ENCODE peak calls at places on chromosome 4, in five cellular contexts. One of them, this sample, is unnamed. For H3K27me3, the result is how much of the 10 kb centered on the place peaks cover.

GRCh38 chr4:6306299-6306698 is 36.6 kb downstream of the WFS1 start:
- DNase-seq in stomach: no peak
- DNase-seq in heart right ventricle: no peak
- DNase-seq in psoas muscle: no peak
- DNase-seq in heart left ventricle: no peak
- DNase-seq in this sample: no peak

GRCh38 chr4:81180916-81181315 is 34.1 kb downstream of the PRKG2 start:
- DNase-seq in stomach: no peak
- DNase-seq in heart right ventricle: no peak
- DNase-seq in psoas muscle: no peak
- DNase-seq in heart left ventricle: no peak
- DNase-seq in this sample: peak

GRCh38 chr4:88382621-88383020 is 4.0 kb downstream of the HERC6 start:
- DNase-seq in stomach: no peak
- DNase-seq in heart right ventricle: no peak
- DNase-seq in psoas muscle: no peak
- DNase-seq in heart left ventricle: no peak
- DNase-seq in this sample: peak

GRCh38 chr4:535924-536281 is 36.9 kb downstream of the PIGG start:
- DNase-seq in stomach: no peak
- DNase-seq in heart right ventricle: no peak
- DNase-seq in psoas muscle: no peak
- DNase-seq in heart left ventricle: no peak
- DNase-seq in this sample: no peak

GRCh38 chr4:86856896-86857295 is 7.7 kb upstream of the SLC10A6 start:
- DNase-seq in stomach: no peak
- DNase-seq in heart right ventricle: no peak
- DNase-seq in psoas muscle: no peak
- DNase-seq in heart left ventricle: no peak
- DNase-seq in this sample: no peak

GRCh38 chr4:147994076-147994475 is 262.2 kb downstream of the ARHGAP10 start:
- DNase-seq in stomach: no peak
- DNase-seq in heart right ventricle: no peak
- DNase-seq in psoas muscle: no peak
- DNase-seq in heart left ventricle: no peak
- DNase-seq in this sample: peak

GRCh38 chr4:87882321-87882720 is 49.6 kb downstream of the MEPE start:
- DNase-seq in stomach: no peak
- DNase-seq in heart right ventricle: no peak
- DNase-seq in psoas muscle: no peak
- DNase-seq in heart left ventricle: no peak
- DNase-seq in this sample: no peak

GRCh38 chr4:5979981-5980380 is 38.2 kb downstream of the C4orf50 start:
- DNase-seq in stomach: peak
- DNase-seq in heart right ventricle: no peak
- DNase-seq in psoas muscle: no peak
- DNase-seq in heart left ventricle: no peak
- DNase-seq in this sample: no peak

GRCh38 chr4:83516042-83516772 is 19.7 kb upstream of the GPAT3 start:
- DNase-seq in stomach: no peak
- DNase-seq in heart right ventricle: no peak
- DNase-seq in psoas muscle: no peak
- DNase-seq in heart left ventricle: no peak
- DNase-seq in this sample: peak

GRCh38 chr4:52822583-52823477 is 39.3 kb upstream of the RASL11B start:
- DNase-seq in stomach: no peak
- DNase-seq in heart right ventricle: no peak
- DNase-seq in psoas muscle: no peak
- DNase-seq in heart left ventricle: no peak
- DNase-seq in this sample: peak

GRCh38 chr4:121690001-121690400 is 6.8 kb downstream of the ANXA5 start:
- DNase-seq in stomach: no peak
- DNase-seq in heart right ventricle: no peak
- DNase-seq in psoas muscle: no peak
- DNase-seq in heart left ventricle: no peak
- DNase-seq in this sample: peak

GRCh38 chr4:137367608-137368007 is 164.7 kb downstream of the PCDH18 start:
- DNase-seq in stomach: no peak
- DNase-seq in heart right ventricle: no peak
- DNase-seq in psoas muscle: no peak
- DNase-seq in heart left ventricle: no peak
- DNase-seq in this sample: peak

GRCh38 chr4:103567591-103567990 is 152.2 kb downstream of the TACR3 start:
- DNase-seq in stomach: no peak
- DNase-seq in heart right ventricle: no peak
- DNase-seq in psoas muscle: no peak
- DNase-seq in heart left ventricle: no peak
- DNase-seq in this sample: no peak

DNA sequence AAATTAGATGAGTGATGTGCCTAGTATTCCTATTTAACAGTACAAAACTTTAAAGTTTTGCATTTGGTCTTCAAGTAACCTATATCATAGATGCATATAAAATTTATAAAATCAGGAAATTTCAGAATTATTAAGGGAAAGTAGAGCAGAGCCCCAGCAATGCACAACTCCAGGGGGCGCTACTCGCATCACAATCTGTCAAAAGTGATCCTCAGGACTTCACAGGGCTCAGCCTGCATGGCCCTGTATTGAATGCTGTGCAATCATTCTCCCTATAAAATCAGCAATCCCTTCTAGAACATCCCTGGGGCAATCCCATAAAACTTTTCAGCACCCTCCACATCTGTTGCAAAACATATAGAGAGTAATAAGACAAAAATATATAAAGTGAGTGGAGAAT is 12.4 kb upstream of the PPARGC1A start:
- DNase-seq in stomach: no peak
- DNase-seq in heart right ventricle: no peak
- DNase-seq in psoas muscle: no peak
- DNase-seq in heart left ventricle: no peak
- DNase-seq in this sample: no peak
- TF ChIP-seq CTCF in stomach: no peak
- TF ChIP-seq CTCF in heart right ventricle: no peak
- TF ChIP-seq CTCF in psoas muscle: peak
- TF ChIP-seq CTCF in heart left ventricle: no peak
- TF ChIP-seq CTCF in this sample: no peak

GRCh38 chr4:40211224-40212185 is 14.7 kb downstream of the RHOH start:
- DNase-seq in stomach: no peak
- DNase-seq in heart right ventricle: no peak
- DNase-seq in psoas muscle: no peak
- DNase-seq in heart left ventricle: no peak
- DNase-seq in this sample: no peak
- H3K27me3 ChIP-seq in stomach: under half
- H3K27me3 ChIP-seq in heart right ventricle: under half
- H3K27me3 ChIP-seq in psoas muscle: under half
- H3K27me3 ChIP-seq in heart left ventricle: under half
- H3K27me3 ChIP-seq in this sample: under half

GRCh38 chr4:107863416-107863815 is 38.7 kb downstream of the SGMS2 start:
- DNase-seq in stomach: no peak
- DNase-seq in heart right ventricle: no peak
- DNase-seq in psoas muscle: no peak
- DNase-seq in heart left ventricle: no peak
- DNase-seq in this sample: no peak
- H3K4me3 ChIP-seq in stomach: no peak
- H3K4me3 ChIP-seq in heart right ventricle: no peak
- H3K4me3 ChIP-seq in psoas muscle: no peak
- H3K4me3 ChIP-seq in heart left ventricle: no peak
- H3K4me3 ChIP-seq in this sample: no peak

GRCh38 chr4:21134994-21135393 is 434.7 kb downstream of the PACRGL start:
- DNase-seq in stomach: no peak
- DNase-seq in heart right ventricle: no peak
- DNase-seq in psoas muscle: no peak
- DNase-seq in heart left ventricle: no peak
- DNase-seq in this sample: peak
- TF ChIP-seq CTCF in stomach: no peak
- TF ChIP-seq CTCF in heart right ventricle: peak
- TF ChIP-seq CTCF in psoas muscle: no peak
- TF ChIP-seq CTCF in heart left ventricle: peak
- TF ChIP-seq CTCF in this sample: peak

DNA sequence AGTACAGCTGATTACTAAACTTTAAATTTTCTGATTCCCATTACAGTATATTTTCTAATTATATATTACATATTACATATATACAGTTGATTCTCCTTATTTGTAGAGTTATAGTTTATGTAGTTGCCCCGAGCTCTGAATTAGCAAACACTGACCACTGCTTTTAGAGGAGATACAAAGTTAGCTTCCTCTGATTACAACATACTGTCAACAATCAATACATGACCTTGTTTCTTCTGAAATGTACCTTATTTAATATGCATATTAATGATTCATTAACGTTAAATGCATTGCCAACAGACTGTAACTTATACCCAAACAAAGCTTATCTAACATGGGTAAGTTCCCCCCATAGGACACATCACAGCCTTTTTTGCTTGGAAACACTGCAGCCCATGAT is 81.5 kb downstream of the ATP10D start:
- DNase-seq in stomach: no peak
- DNase-seq in heart right ventricle: no peak
- DNase-seq in psoas muscle: no peak
- DNase-seq in heart left ventricle: no peak
- DNase-seq in this sample: no peak
- H3K27me3 ChIP-seq in stomach: under half
- H3K27me3 ChIP-seq in heart right ventricle: under half
- H3K27me3 ChIP-seq in psoas muscle: under half
- H3K27me3 ChIP-seq in heart left ventricle: under half
- H3K27me3 ChIP-seq in this sample: under half

GRCh38 chr4:183765121-183765990 is 106.3 kb downstream of the TRAPPC11 start:
- DNase-seq in stomach: no peak
- DNase-seq in heart right ventricle: peak
- DNase-seq in psoas muscle: peak
- DNase-seq in heart left ventricle: peak
- DNase-seq in this sample: peak

GRCh38 chr4:183758735-183759447 is 99.8 kb downstream of the TRAPPC11 start:
- DNase-seq in stomach: no peak
- DNase-seq in heart right ventricle: peak
- DNase-seq in psoas muscle: no peak
- DNase-seq in heart left ventricle: no peak
- DNase-seq in this sample: no peak

GRCh38 chr4:183760326-183760725 is 101.2 kb downstream of the TRAPPC11 start:
- DNase-seq in stomach: no peak
- DNase-seq in heart right ventricle: no peak
- DNase-seq in psoas muscle: no peak
- DNase-seq in heart left ventricle: no peak
- DNase-seq in this sample: no peak

GRCh38 chr4:183766140-183766539 is 107.0 kb downstream of the TRAPPC11 start:
- DNase-seq in stomach: no peak
- DNase-seq in heart right ventricle: no peak
- DNase-seq in psoas muscle: no peak
- DNase-seq in heart left ventricle: no peak
- DNase-seq in this sample: no peak

GRCh38 chr4:183763990-183764754 is 105.1 kb downstream of the TRAPPC11 start:
- DNase-seq in stomach: no peak
- DNase-seq in heart right ventricle: peak
- DNase-seq in psoas muscle: peak
- DNase-seq in heart left ventricle: peak
- DNase-seq in this sample: no peak
- H3K4me3 ChIP-seq in stomach: no peak
- H3K4me3 ChIP-seq in heart right ventricle: peak
- H3K4me3 ChIP-seq in psoas muscle: no peak
- H3K4me3 ChIP-seq in heart left ventricle: peak
- H3K4me3 ChIP-seq in this sample: no peak

DNA sequence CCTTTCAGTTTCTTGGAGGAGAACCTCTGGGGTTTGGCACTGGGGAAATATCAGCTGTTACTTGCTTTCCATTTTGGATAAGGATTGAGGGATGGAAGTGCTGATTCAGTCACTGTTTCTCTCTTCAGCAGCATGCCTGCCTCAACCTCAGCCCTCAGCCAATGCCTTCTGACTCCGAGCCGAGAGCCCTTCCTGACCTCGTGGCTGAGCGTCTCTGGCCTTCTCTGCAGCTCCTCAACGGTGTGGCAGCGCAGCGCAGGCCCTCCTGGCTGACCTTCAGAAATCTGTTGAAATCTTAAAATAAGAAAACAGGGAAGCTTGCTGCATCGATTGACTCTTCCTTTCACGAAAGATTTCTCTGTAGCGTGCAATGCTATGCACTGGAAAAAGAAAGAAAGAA is 434.3 kb upstream of the FAT1 start:
- DNase-seq in stomach: no peak
- DNase-seq in heart right ventricle: no peak
- DNase-seq in psoas muscle: peak
- DNase-seq in heart left ventricle: no peak
- DNase-seq in this sample: no peak
- TF ChIP-seq CTCF in stomach: no peak
- TF ChIP-seq CTCF in heart right ventricle: no peak
- TF ChIP-seq CTCF in psoas muscle: no peak
- TF ChIP-seq CTCF in heart left ventricle: no peak
- TF ChIP-seq CTCF in this sample: no peak

GRCh38 chr4:18859468-18859867 is 837.9 kb upstream of the LCORL start:
- DNase-seq in stomach: no peak
- DNase-seq in heart right ventricle: no peak
- DNase-seq in psoas muscle: no peak
- DNase-seq in heart left ventricle: no peak
- DNase-seq in this sample: no peak
- H3K27me3 ChIP-seq in stomach: under half
- H3K27me3 ChIP-seq in heart right ventricle: under half
- H3K27me3 ChIP-seq in psoas muscle: under half
- H3K27me3 ChIP-seq in heart left ventricle: under half
- H3K27me3 ChIP-seq in this sample: under half

GRCh38 chr4:2817701-2818350 is 24.9 kb downstream of the SH3BP2 start:
- DNase-seq in stomach: no peak
- DNase-seq in heart right ventricle: no peak
- DNase-seq in psoas muscle: peak
- DNase-seq in heart left ventricle: no peak
- DNase-seq in this sample: no peak
- H3K4me3 ChIP-seq in stomach: peak
- H3K4me3 ChIP-seq in heart right ventricle: peak
- H3K4me3 ChIP-seq in psoas muscle: peak
- H3K4me3 ChIP-seq in heart left ventricle: peak
- H3K4me3 ChIP-seq in this sample: peak

This sample was measured in bronchial epithelial cell.